ENCODE peak calls at places on chromosomes 11 and 22, in ten cellular contexts. K is activated T-cell treated with anti-CD3 and anti-CD28 coated beads for 1 hour, C is psoas muscle, Y is H9, I is astrocyte of the spinal cord, P is hypothalamus, R is BE2C, V is HuH-7.5, L is neural progenitor cell, M is NCI-H146. T is an unnamed sample.
A peak's percentile ranks its signal among the peaks of the same experiment; 100 is the strongest.

GRCh38 chr11:66284526-66285078 is 4.3 kb downstream of the YIF1A start:
- DNase-seq in K (no peak), C (no peak), Y (no peak), I (no peak), P (no peak), R (no peak), V (no peak), L (no peak), M (no peak), T (no peak)

GRCh38 chr11:117560786-117561530 is 233.3 kb downstream of the CEP164 start:
- DNase-seq in K (no peak), C (no peak), Y (no peak), I (no peak), P (no peak), R (no peak), V (no peak), L (no peak), M (peak; percentile 33), T (no peak)

GRCh38 chr11:109785714-109786113 is 307.5 kb upstream of the ZC3H12C start:
- DNase-seq in K (no peak), C (no peak), Y (no peak), I (peak; percentile 34), P (no peak), R (no peak), V (no peak), L (no peak), M (no peak), T (peak; percentile 31)

GRCh38 chr11:29318134-29318845 is 698.5 kb downstream of the KCNA4 start:
- DNase-seq in K (no peak), C (no peak), Y (no peak), I (peak; percentile 74), P (no peak), R (no peak), V (no peak), L (no peak), M (no peak), T (peak; percentile 34)

GRCh38 chr11:131815631-131816030 is 445.2 kb downstream of the NTM start:
- DNase-seq in K (no peak), C (no peak), Y (no peak), I (no peak), P (no peak), R (no peak), V (no peak), L (peak; percentile 91), M (no peak), T (peak; percentile 12)

GRCh38 chr11:111148116-111148515 is 97.4 kb upstream of the POU2AF2 start:
- DNase-seq in K (no peak), C (no peak), Y (no peak), I (peak; percentile 52), P (no peak), R (no peak), V (no peak), L (no peak), M (no peak), T (peak; percentile 85)

GRCh38 chr11:121716060-121716459 is 263.3 kb upstream of the SORL1-AS1 start:
- DNase-seq in K (no peak), C (no peak), Y (no peak), I (peak; percentile 55), P (no peak), R (peak; percentile 32), V (no peak), L (no peak), M (no peak), T (peak; percentile 59)

GRCh38 chr11:75642402-75643113 is 26.3 kb downstream of the MAP6 start:
- DNase-seq in K (no peak), C (no peak), Y (no peak), I (no peak), P (no peak), R (no peak), V (no peak), L (no peak), M (no peak), T (no peak)

GRCh38 chr22:28172948-28173360 is 253.9 kb upstream of the PITPNB start:
- DNase-seq in K (no peak), C (no peak), Y (no peak), I (no peak), P (no peak), R (peak; percentile 22), V (no peak), L (no peak), M (peak; percentile 66), T (no peak)

GRCh38 chr22:36662981-36663380 is 40.6 kb downstream of the CACNG2 start:
- DNase-seq in K (no peak), C (no peak), Y (no peak), I (no peak), P (no peak), R (no peak), V (no peak), L (no peak), M (no peak), T (no peak)

GRCh38 chr11:70338594-70338993 is 59.7 kb upstream of the CTTN start:
- DNase-seq in K (no peak), C (no peak), Y (no peak), I (no peak), P (no peak), R (no peak), V (no peak), L (no peak), M (no peak), T (no peak)

GRCh38 chr11:50073113-50074105 is 40.7 kb downstream of the OR4C45 start:
- DNase-seq in K (no peak), C (no peak), Y (no peak), I (no peak), P (no peak), R (no peak), V (no peak), L (no peak), M (no peak), T (no peak)

GRCh38 chr22:29801153-29801552 is 34.0 kb downstream of the UQCR10 start:
- DNase-seq in K (no peak), C (no peak), Y (no peak), I (no peak), P (no peak), R (no peak), V (no peak), L (peak; percentile 38), M (no peak), T (no peak)

GRCh38 chr22:39678862-39679490 is 108.4 kb downstream of the CACNA1I start:
- DNase-seq in K (no peak), C (no peak), Y (no peak), I (no peak), P (no peak), R (no peak), V (no peak), L (no peak), M (no peak), T (no peak)

GRCh38 chr22:37657590-37658132 is 862 bp upstream of the PDXP start:
- DNase-seq in K (no peak), C (no peak), Y (no peak), I (no peak), P (no peak), R (no peak), V (peak; percentile 64), L (peak; percentile 51), M (no peak), T (no peak)

GRCh38 chr11:65662247-65662801 is 392 bp downstream of the RELA start:
- DNase-seq in K (no peak), C (no peak), Y (no peak), I (no peak), P (no peak), R (no peak), V (no peak), L (no peak), M (no peak), T (peak; percentile 21)

GRCh38 chr22:28920757-28921584 is 37.6 kb downstream of the ZNRF3 start:
- DNase-seq in K (no peak), C (no peak), Y (no peak), I (no peak), P (no peak), R (no peak), V (no peak), L (no peak), M (no peak), T (no peak)

GRCh38 chr11:17498058-17498457 is 21.4 kb upstream of the ABCC8 start:
- DNase-seq in K (no peak), C (no peak), Y (peak; percentile 53), I (no peak), P (no peak), R (no peak), V (no peak), L (no peak), M (peak; percentile 79), T (no peak)

GRCh38 chr11:100329352-100329751 is 357.7 kb upstream of the ARHGAP42 start:
- DNase-seq in K (no peak), C (no peak), Y (no peak), I (no peak), P (no peak), R (no peak), V (no peak), L (no peak), M (no peak), T (peak; percentile 4)

GRCh38 chr22:42643632-42644421 is 3.4 kb upstream of the ATP5MGL start:
- DNase-seq in K (no peak), C (no peak), Y (no peak), I (no peak), P (no peak), R (no peak), V (no peak), L (no peak), M (no peak), T (no peak)

GRCh38 chr22:19287076-19287724 is 4.3 kb downstream of the CLTCL1 start:
- DNase-seq in K (no peak), C (peak; percentile 78), Y (peak; percentile 44), I (peak; percentile 73), P (no peak), R (no peak), V (no peak), L (peak; percentile 62), M (peak; percentile 76), T (peak; percentile 76)

GRCh38 chr22:39090426-39091064 is 6.5 kb upstream of the APOBEC3H start:
- DNase-seq in K (peak; percentile 67), C (peak; percentile 56), Y (no peak), I (no peak), P (no peak), R (no peak), V (no peak), L (no peak), M (no peak), T (no peak)

GRCh38 chr11:6655790-6656580 is at the start of gene DCHS1:
- DNase-seq in K (no peak), C (no peak), Y (no peak), I (no peak), P (no peak), R (peak; percentile 14), V (no peak), L (peak; percentile 75), M (peak; percentile 60), T (no peak)

GRCh38 chr11:44874284-44874683 is 76.4 kb downstream of the TP53I11 start:
- DNase-seq in K (no peak), C (no peak), Y (no peak), I (no peak), P (no peak), R (no peak), V (no peak), L (no peak), M (no peak), T (no peak)

GRCh38 chr11:11524436-11525038 is 97.3 kb downstream of the GALNT18 start:
- DNase-seq in K (no peak), C (no peak), Y (no peak), I (no peak), P (no peak), R (no peak), V (no peak), L (no peak), M (no peak), T (no peak)

GRCh38 chr11:102111011-102111786 is 952 bp downstream of the YAP1 start:
- DNase-seq in K (no peak), C (peak; percentile 89), Y (peak; percentile 91), I (peak; percentile 88), P (no peak), R (peak; percentile 8), V (peak; percentile 76), L (peak; percentile 93), M (no peak), T (peak; percentile 92)

GRCh38 chr11:26753738-26754504 is 32.1 kb upstream of the SLC5A12 start:
- DNase-seq in K (no peak), C (peak; percentile 52), Y (peak; percentile 30), I (peak; percentile 82), P (peak; percentile 50), R (peak; percentile 39), V (peak; percentile 61), L (peak; percentile 79), M (peak; percentile 58), T (peak; percentile 91)

GRCh38 chr11:113874920-113875413 is 405 bp downstream of the USP28 start:
- DNase-seq in K (no peak), C (no peak), Y (no peak), I (peak; percentile 39), P (no peak), R (no peak), V (peak; percentile 29), L (peak; percentile 39), M (no peak), T (peak; percentile 40)

T was measured in choroid plexus epithelial cell.